ENCODE peak calls at places on chromosome 18, in five cellular contexts. L is esophagus squamous epithelium, P is brain microvascular endothelial cell, G is AG09309, O is thoracic aorta. F is an unnamed sample.

GRCh38 chr18:58618822-58619553 is 9.9 kb downstream of the ALPK2 start:
- DNase-seq in L (no peak), P (no peak), G (no peak), O (no peak), F (no peak)

GRCh38 chr18:78783564-78783960 is 196.1 kb upstream of the SALL3 start:
- DNase-seq in L (no peak), P (no peak), G (no peak), O (no peak), F (no peak)

GRCh38 chr18:24930478-24930877 is 421.5 kb downstream of the ZNF521 start:
- DNase-seq in L (no peak), P (no peak), G (no peak), O (no peak), F (no peak)

GRCh38 chr18:62717850-62718229 is 2.5 kb downstream of the PHLPP1 start:
- DNase-seq in L (no peak), P (no peak), G (no peak), O (no peak), F (peak; percentile 7)

GRCh38 chr18:44564922-44565321 is 115.8 kb upstream of the SETBP1 start:
- DNase-seq in L (no peak), P (peak; percentile 18), G (peak; percentile 33), O (no peak), F (peak; percentile 88)

GRCh38 chr18:66558773-66559172 is 45.1 kb downstream of the CDH19 start:
- DNase-seq in L (no peak), P (no peak), G (no peak), O (no peak), F (no peak)

GRCh38 chr18:48166336-48166875 is 235.9 kb upstream of the SMAD2 start:
- DNase-seq in L (no peak), P (no peak), G (no peak), O (no peak), F (no peak)

GRCh38 chr18:32244863-32245262 is 55.0 kb downstream of the MEP1B start:
- DNase-seq in L (no peak), P (no peak), G (no peak), O (no peak), F (no peak)

GRCh38 chr18:74947875-74948274 is 261.1 kb downstream of the PTGR3 start:
- DNase-seq in L (no peak), P (no peak), G (no peak), O (no peak), F (no peak)

GRCh38 chr18:76498064-76498463 is 3.0 kb upstream of the ZNF516 start:
- DNase-seq in L (no peak), P (no peak), G (no peak), O (no peak), F (no peak)

GRCh38 chr18:76494541-76495403 is at the start of gene ZNF516:
- DNase-seq in L (no peak), P (no peak), G (no peak), O (no peak), F (peak; percentile 26)

GRCh38 chr18:76495435-76496199 is 575 bp upstream of the ZNF516 start:
- DNase-seq in L (no peak), P (peak; percentile 40), G (no peak), O (no peak), F (peak; percentile 39)

GRCh38 chr18:76494181-76494540 is 881 bp downstream of the ZNF516 start:
- DNase-seq in L (no peak), P (no peak), G (no peak), O (no peak), F (peak; percentile 35)

GRCh38 chr18:76496200-76496890 is 1.3 kb upstream of the ZNF516 start:
- DNase-seq in L (no peak), P (peak; percentile 48), G (no peak), O (no peak), F (peak; percentile 71)
- H3K4me3 ChIP-seq in L (peak overlapping the region; percentile 71), P (peak overlapping the region; percentile 69), G (peak overlapping the region; percentile 65), O (peak overlapping the region; percentile 86), F (peak overlapping the region; percentile 86)

DNA sequence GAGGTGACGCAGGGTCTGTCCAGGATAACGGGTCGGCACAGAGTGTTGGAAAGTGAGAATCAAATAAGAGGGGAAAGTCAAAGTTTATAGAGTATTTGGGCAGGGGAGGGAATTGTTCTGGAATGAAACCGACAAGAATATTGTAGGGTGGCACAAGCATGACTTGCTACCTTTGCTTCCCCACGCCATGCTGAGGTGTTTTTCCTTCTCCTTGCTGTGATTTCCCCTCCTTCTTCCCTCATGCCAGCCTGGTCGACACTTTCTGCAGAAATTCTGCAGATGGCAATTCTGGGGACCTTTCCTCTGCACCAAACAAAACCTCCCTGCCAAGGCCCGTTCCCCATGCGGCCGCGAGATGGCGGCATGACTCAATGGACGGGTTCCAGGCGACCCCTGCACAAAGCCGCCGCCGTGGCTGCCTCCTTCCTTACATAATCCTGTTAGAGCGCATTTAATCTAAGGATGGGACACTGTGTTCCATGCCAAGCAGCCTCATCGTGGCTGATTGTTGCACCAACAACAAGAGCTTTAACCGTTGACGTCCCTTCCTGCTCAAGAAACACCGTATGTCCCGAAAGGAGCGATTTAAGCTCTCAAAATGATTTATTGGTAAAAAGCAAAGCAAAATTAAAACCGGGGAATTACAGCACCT is at the start of gene MRO:
- DNase-seq in L (peak; percentile 33), P (peak; percentile 59), G (peak; percentile 20), O (peak; percentile 28), F (peak; percentile 60)
- TF ChIP-seq CTCF in L (peak; percentile 83), P (peak; percentile 98), G (peak; percentile 97), O (peak; percentile 79), F (peak; percentile 93)

DNA sequence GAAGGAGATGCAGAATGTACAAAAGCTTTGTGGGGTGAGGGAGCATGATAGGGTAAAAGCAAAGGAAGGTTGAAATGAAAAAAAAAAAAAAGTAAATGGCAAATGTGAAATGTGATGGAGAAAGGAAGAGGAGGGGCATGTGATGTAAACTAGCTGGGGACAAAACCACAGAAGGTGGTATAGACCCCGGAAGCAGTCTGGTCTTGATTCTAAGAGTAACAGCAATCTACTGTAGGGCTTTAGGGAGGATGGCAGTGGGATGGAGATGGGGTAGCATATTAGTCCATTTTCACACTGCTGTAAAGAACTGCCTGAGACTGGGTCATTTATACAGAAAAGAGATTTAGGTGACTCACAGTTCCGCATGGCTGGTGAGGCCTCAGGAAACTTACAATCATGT is 362.0 kb downstream of the SOCS6 start:
- DNase-seq in L (no peak), P (no peak), G (no peak), O (no peak), F (no peak)
- H3K4me3 ChIP-seq in L (no peak overlapping the region), P (no peak overlapping the region), G (no peak overlapping the region), O (no peak overlapping the region), F (no peak overlapping the region)

GRCh38 chr18:52339891-52340371 is at the start of gene DCC:
- DNase-seq in L (no peak), P (peak; percentile 36), G (no peak), O (no peak), F (peak; percentile 62)

GRCh38 chr18:52343138-52343537 is 3.1 kb downstream of the DCC start:
- DNase-seq in L (no peak), P (no peak), G (no peak), O (no peak), F (no peak)

GRCh38 chr18:52341617-52342381 is 1.8 kb downstream of the DCC start:
- DNase-seq in L (no peak), P (no peak), G (no peak), O (no peak), F (no peak)

GRCh38 chr18:52343731-52344340 is 3.8 kb downstream of the DCC start:
- DNase-seq in L (no peak), P (no peak), G (no peak), O (no peak), F (no peak)

DNA sequence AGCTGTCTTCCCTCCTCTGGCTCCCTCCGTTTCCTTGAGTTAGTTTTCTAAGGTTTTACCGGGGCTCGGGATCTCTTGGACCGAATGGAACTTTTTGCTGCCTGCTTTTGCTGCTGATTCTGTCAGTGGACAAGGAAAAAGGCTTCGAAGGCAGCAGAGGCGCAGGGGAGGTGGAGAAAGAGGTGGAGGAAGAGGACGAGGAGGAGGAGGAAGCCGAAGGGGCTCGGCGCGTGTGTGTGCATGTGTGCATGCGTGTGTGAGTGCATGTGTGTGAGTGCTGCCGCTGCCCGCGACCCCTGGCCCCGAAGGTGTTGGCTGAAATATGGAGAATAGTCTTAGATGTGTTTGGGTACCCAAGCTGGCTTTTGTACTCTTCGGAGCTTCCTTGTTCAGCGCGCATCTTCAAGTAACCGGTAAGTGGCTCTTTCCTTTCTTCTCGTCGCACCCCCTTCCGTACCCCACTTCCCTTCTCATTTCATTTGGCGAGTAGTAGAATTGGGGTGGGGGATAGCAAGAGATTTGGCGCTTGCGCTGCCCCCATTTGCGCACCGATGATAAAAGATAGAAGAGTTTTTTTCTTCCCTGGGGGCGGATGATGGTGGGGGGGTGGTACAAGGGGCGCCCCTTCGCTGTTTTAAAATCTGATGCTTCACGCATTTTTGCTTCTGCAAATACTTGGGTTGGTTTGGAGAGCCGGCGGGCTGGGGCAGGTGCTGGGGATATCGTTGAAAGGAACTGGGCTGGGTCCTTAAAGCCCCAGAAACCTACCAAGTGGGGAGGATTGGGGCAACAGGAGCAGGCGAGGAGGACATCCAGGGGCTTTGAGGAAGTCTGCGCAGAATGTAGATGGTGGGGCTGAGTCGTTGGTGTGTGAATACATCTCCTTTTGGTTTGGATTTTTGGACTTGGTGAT is 725 bp downstream of the DCC start:
- DNase-seq in L (no peak), P (no peak), G (no peak), O (no peak), F (no peak)
- TF ChIP-seq CTCF in L (no peak), P (no peak), G (no peak), O (no peak), F (no peak)

DNA sequence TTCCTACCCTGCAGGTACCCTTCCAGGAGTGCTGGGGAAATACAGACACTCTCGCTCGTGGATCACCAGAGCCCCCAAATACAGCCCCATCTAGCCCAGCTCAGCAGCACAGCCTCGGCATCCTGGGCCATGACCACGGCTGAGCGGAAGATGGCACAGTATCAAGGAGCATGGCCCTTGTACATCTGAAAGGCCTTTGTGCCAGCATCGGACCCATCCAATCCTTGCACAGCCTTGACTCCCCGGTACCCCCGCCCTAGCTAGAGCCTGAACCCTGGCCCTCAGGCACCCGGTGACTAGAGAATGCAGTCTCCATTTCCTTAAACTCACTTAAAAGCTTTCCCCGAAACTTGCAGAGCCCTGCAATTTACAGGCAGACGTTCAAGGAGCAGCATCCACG is 48.7 kb downstream of the ZNF516 start:
- DNase-seq in L (no peak), P (no peak), G (no peak), O (no peak), F (no peak)
- H3K4me3 ChIP-seq in L (peak overlapping the region; percentile 1), P (no peak overlapping the region), G (no peak overlapping the region), O (no peak overlapping the region), F (peak overlapping the region; percentile 12)

GRCh38 chr18:6537468-6537867 is 122.8 kb upstream of the L3MBTL4 start:
- DNase-seq in L (no peak), P (no peak), G (no peak), O (no peak), F (no peak)

GRCh38 chr18:6546229-6546628 is 131.5 kb upstream of the L3MBTL4 start:
- DNase-seq in L (no peak), P (no peak), G (peak; percentile 5), O (no peak), F (peak; percentile 20)

GRCh38 chr18:6547476-6547875 is 132.8 kb upstream of the L3MBTL4 start:
- DNase-seq in L (no peak), P (no peak), G (no peak), O (no peak), F (no peak)

GRCh38 chr18:6542296-6542695 is 127.6 kb upstream of the L3MBTL4 start:
- DNase-seq in L (no peak), P (no peak), G (no peak), O (no peak), F (no peak)

GRCh38 chr18:6543330-6543908 is 128.7 kb upstream of the L3MBTL4 start:
- DNase-seq in L (no peak), P (no peak), G (no peak), O (no peak), F (peak; percentile 40)
- TF ChIP-seq CTCF in L (peak; percentile 52), P (peak; percentile 49), G (peak; percentile 30), O (no peak), F (peak; percentile 64)